ENCODE peak calls at places on chromosomes 4 and X, in six cellular contexts. E is HT-29, F is NCI-H1105, C is right lobe of liver, P is left ventricle myocardium inferior, U is lung microvascular endothelial cell. S is an unnamed sample.

GRCh38 chr4:147367841-147368385 is 113.0 kb upstream of the EDNRA start:
- DNase-seq in U (no peak), F (no peak), P (no peak), E (no peak), C (no peak), S (no peak)

GRCh38 chr4:130071746-130072145 is 975.8 kb downstream of the C4orf33 start:
- DNase-seq in C (no peak), E (no peak), P (no peak), U (no peak), F (no peak), S (peak)

GRCh38 chrX:141220342-141221008 is 21.8 kb downstream of the SPANXC start:
- DNase-seq in P (no peak), U (peak), C (no peak), F (no peak), E (peak), S (no peak)

GRCh38 chrX:81202413-81202794 is 502 bp downstream of the SH3BGRL start:
- DNase-seq in E (no peak), F (no peak), P (no peak), U (peak), C (no peak), S (no peak)

GRCh38 chrX:31092476-31092875 is 20.6 kb upstream of the FTHL17 start:
- DNase-seq in E (no peak), F (no peak), U (peak), P (no peak), C (no peak), S (no peak)

GRCh38 chr4:91734682-91735081 is 569.1 kb upstream of the GRID2 start:
- DNase-seq in P (no peak), E (peak), C (no peak), U (no peak), F (no peak), S (peak)

GRCh38 chr4:185108669-185109068 is 34.4 kb upstream of the SLC25A4 start:
- DNase-seq in U (no peak), P (no peak), F (no peak), E (no peak), C (peak), S (peak)

GRCh38 chr4:44016582-44017421 is 431.8 kb downstream of the KCTD8 start:
- DNase-seq in C (no peak), U (peak), P (no peak), E (no peak), F (no peak), S (no peak)

GRCh38 chr4:14375816-14376215 is 626.5 kb upstream of the CPEB2 start:
- DNase-seq in C (no peak), P (no peak), E (no peak), U (no peak), F (no peak), S (no peak)

GRCh38 chrX:107537815-107538214 is 88.4 kb downstream of the FRMPD3 start:
- DNase-seq in E (peak), F (no peak), P (no peak), C (peak), U (peak), S (peak)

GRCh38 chrX:72123471-72124185 is 8.1 kb downstream of the RTL5 start:
- DNase-seq in F (no peak), E (no peak), P (peak), U (peak), C (no peak), S (no peak)

GRCh38 chr4:28686618-28687017 is 1826.0 kb downstream of the STIM2 start:
- DNase-seq in F (no peak), C (peak), E (peak), P (peak), U (no peak), S (no peak)

GRCh38 chrX:140672840-140673731 is 36.5 kb upstream of the LINC00632 start:
- DNase-seq in C (no peak), U (no peak), F (no peak), P (no peak), E (no peak), S (peak)

GRCh38 chrX:44817029-44817428 is 26.8 kb upstream of the DUSP21 start:
- DNase-seq in F (no peak), C (no peak), E (no peak), U (no peak), P (no peak), S (no peak)

GRCh38 chr4:152500798-152501434 is 35.0 kb downstream of the FBXW7 start:
- DNase-seq in E (peak), C (peak), U (peak), P (no peak), F (peak), S (peak)

GRCh38 chrX:148871422-148872152 is 371.2 kb downstream of the AFF2 start:
- DNase-seq in E (no peak), U (no peak), F (no peak), P (no peak), C (no peak), S (no peak)

GRCh38 chr4:31272662-31273061 is 552.5 kb downstream of the PCDH7 start:
- DNase-seq in U (no peak), F (no peak), P (no peak), E (no peak), C (no peak), S (peak)

GRCh38 chrX:153829799-153830631 is at the start of gene PDZD4:
- DNase-seq in U (no peak), E (no peak), C (no peak), F (peak), P (no peak), S (no peak)

GRCh38 chrX:154516655-154517100 is 646 bp upstream of the FAM3A start:
- DNase-seq in P (no peak), U (peak), E (peak), C (no peak), F (no peak), S (peak)

GRCh38 chr4:105197777-105198176 is 51.1 kb downstream of the TET2 start:
- DNase-seq in P (no peak), U (peak), F (no peak), C (no peak), E (no peak), S (no peak)

GRCh38 chr4:177451108-177451500 is 8.9 kb upstream of the AGA start:
- DNase-seq in P (no peak), C (no peak), F (no peak), E (no peak), U (no peak), S (no peak)

GRCh38 chr4:38114435-38114834 is 154.2 kb downstream of the PTTG2 start:
- DNase-seq in U (peak), P (no peak), C (no peak), F (no peak), E (no peak), S (peak)

GRCh38 chrX:16578218-16578617 is 71.7 kb upstream of the S100G start:
- DNase-seq in E (no peak), P (no peak), C (no peak), F (no peak), U (peak), S (no peak)